ENCODE peak calls at places on chromosomes 3 and 15, in ten cellular contexts. One of them, this sample, is unnamed.

GRCh38 chr3:106068795-106069194 is 200.0 kb upstream of the CBLB start:
- DNase-seq in GM10248: peak
- DNase-seq in mesothelial cell of epicardium: no peak
- DNase-seq in cardiac muscle cell: peak
- DNase-seq in GM13976: peak
- DNase-seq in mucosa of descending colon: no peak
- DNase-seq in psoas muscle: no peak
- DNase-seq in RWPE1: no peak
- DNase-seq in nephron progenitor cell: no peak
- DNase-seq in CD8-positive, alpha-beta T cell: no peak
- DNase-seq in this sample: no peak

GRCh38 chr3:28799084-28799483 is 450.5 kb upstream of the AZI2 start:
- DNase-seq in GM10248: no peak
- DNase-seq in mesothelial cell of epicardium: no peak
- DNase-seq in cardiac muscle cell: peak
- DNase-seq in GM13976: no peak
- DNase-seq in mucosa of descending colon: no peak
- DNase-seq in psoas muscle: no peak
- DNase-seq in RWPE1: no peak
- DNase-seq in nephron progenitor cell: no peak
- DNase-seq in CD8-positive, alpha-beta T cell: no peak
- DNase-seq in this sample: no peak

GRCh38 chr15:77998592-77998991 is 78.9 kb downstream of the TBC1D2B start:
- DNase-seq in GM10248: no peak
- DNase-seq in mesothelial cell of epicardium: no peak
- DNase-seq in cardiac muscle cell: no peak
- DNase-seq in GM13976: peak
- DNase-seq in mucosa of descending colon: no peak
- DNase-seq in psoas muscle: no peak
- DNase-seq in RWPE1: no peak
- DNase-seq in nephron progenitor cell: no peak
- DNase-seq in CD8-positive, alpha-beta T cell: no peak
- DNase-seq in this sample: no peak

GRCh38 chr3:188673509-188674239 is 498.1 kb upstream of the TPRG1 start:
- DNase-seq in GM10248: no peak
- DNase-seq in mesothelial cell of epicardium: no peak
- DNase-seq in cardiac muscle cell: peak
- DNase-seq in GM13976: no peak
- DNase-seq in mucosa of descending colon: no peak
- DNase-seq in psoas muscle: no peak
- DNase-seq in RWPE1: peak
- DNase-seq in nephron progenitor cell: no peak
- DNase-seq in CD8-positive, alpha-beta T cell: no peak
- DNase-seq in this sample: no peak

GRCh38 chr3:109257269-109257668 is 59.0 kb downstream of the DPPA2 start:
- DNase-seq in GM10248: no peak
- DNase-seq in mesothelial cell of epicardium: no peak
- DNase-seq in cardiac muscle cell: peak
- DNase-seq in GM13976: no peak
- DNase-seq in mucosa of descending colon: no peak
- DNase-seq in psoas muscle: no peak
- DNase-seq in RWPE1: no peak
- DNase-seq in nephron progenitor cell: no peak
- DNase-seq in CD8-positive, alpha-beta T cell: no peak
- DNase-seq in this sample: no peak

GRCh38 chr15:73751481-73751880 is 1.7 kb downstream of the INSYN1 start:
- DNase-seq in GM10248: no peak
- DNase-seq in mesothelial cell of epicardium: no peak
- DNase-seq in cardiac muscle cell: no peak
- DNase-seq in GM13976: no peak
- DNase-seq in mucosa of descending colon: no peak
- DNase-seq in psoas muscle: no peak
- DNase-seq in RWPE1: no peak
- DNase-seq in nephron progenitor cell: no peak
- DNase-seq in CD8-positive, alpha-beta T cell: no peak
- DNase-seq in this sample: no peak

GRCh38 chr3:98734737-98735136 is 28.4 kb upstream of the ST3GAL6 start:
- DNase-seq in GM10248: no peak
- DNase-seq in mesothelial cell of epicardium: no peak
- DNase-seq in cardiac muscle cell: peak
- DNase-seq in GM13976: no peak
- DNase-seq in mucosa of descending colon: no peak
- DNase-seq in psoas muscle: no peak
- DNase-seq in RWPE1: no peak
- DNase-seq in nephron progenitor cell: no peak
- DNase-seq in CD8-positive, alpha-beta T cell: no peak
- DNase-seq in this sample: no peak

GRCh38 chr3:146160233-146160963 is 586 bp downstream of the PLOD2 start:
- DNase-seq in GM10248: peak
- DNase-seq in mesothelial cell of epicardium: peak
- DNase-seq in cardiac muscle cell: peak
- DNase-seq in GM13976: peak
- DNase-seq in mucosa of descending colon: peak
- DNase-seq in psoas muscle: peak
- DNase-seq in RWPE1: peak
- DNase-seq in nephron progenitor cell: peak
- DNase-seq in CD8-positive, alpha-beta T cell: no peak
- DNase-seq in this sample: no peak

GRCh38 chr15:99442268-99442897 is 123.4 kb upstream of the MEF2A start:
- DNase-seq in GM10248: no peak
- DNase-seq in mesothelial cell of epicardium: peak
- DNase-seq in cardiac muscle cell: peak
- DNase-seq in GM13976: peak
- DNase-seq in mucosa of descending colon: no peak
- DNase-seq in psoas muscle: peak
- DNase-seq in RWPE1: peak
- DNase-seq in nephron progenitor cell: no peak
- DNase-seq in CD8-positive, alpha-beta T cell: no peak
- DNase-seq in this sample: peak

GRCh38 chr3:76735153-76735552 is 304.7 kb upstream of the ROBO2 start:
- DNase-seq in GM10248: no peak
- DNase-seq in mesothelial cell of epicardium: no peak
- DNase-seq in cardiac muscle cell: no peak
- DNase-seq in GM13976: no peak
- DNase-seq in mucosa of descending colon: no peak
- DNase-seq in psoas muscle: no peak
- DNase-seq in RWPE1: no peak
- DNase-seq in nephron progenitor cell: no peak
- DNase-seq in CD8-positive, alpha-beta T cell: no peak
- DNase-seq in this sample: no peak

GRCh38 chr3:126556637-126557414 is 1.9 kb downstream of the C3orf22 start:
- DNase-seq in GM10248: no peak
- DNase-seq in mesothelial cell of epicardium: peak
- DNase-seq in cardiac muscle cell: no peak
- DNase-seq in GM13976: no peak
- DNase-seq in mucosa of descending colon: no peak
- DNase-seq in psoas muscle: peak
- DNase-seq in RWPE1: no peak
- DNase-seq in nephron progenitor cell: no peak
- DNase-seq in CD8-positive, alpha-beta T cell: no peak
- DNase-seq in this sample: no peak

GRCh38 chr15:71207141-71207540 is 91.9 kb downstream of the THSD4 start:
- DNase-seq in GM10248: no peak
- DNase-seq in mesothelial cell of epicardium: no peak
- DNase-seq in cardiac muscle cell: no peak
- DNase-seq in GM13976: no peak
- DNase-seq in mucosa of descending colon: no peak
- DNase-seq in psoas muscle: no peak
- DNase-seq in RWPE1: no peak
- DNase-seq in nephron progenitor cell: no peak
- DNase-seq in CD8-positive, alpha-beta T cell: no peak
- DNase-seq in this sample: no peak

GRCh38 chr3:46276497-46277099 is 34.3 kb downstream of the CCR3 start:
- DNase-seq in GM10248: peak
- DNase-seq in mesothelial cell of epicardium: no peak
- DNase-seq in cardiac muscle cell: peak
- DNase-seq in GM13976: peak
- DNase-seq in mucosa of descending colon: peak
- DNase-seq in psoas muscle: peak
- DNase-seq in RWPE1: peak
- DNase-seq in nephron progenitor cell: peak
- DNase-seq in CD8-positive, alpha-beta T cell: peak
- DNase-seq in this sample: peak

GRCh38 chr3:16463914-16464313 is 49.6 kb downstream of the RFTN1 start:
- DNase-seq in GM10248: no peak
- DNase-seq in mesothelial cell of epicardium: no peak
- DNase-seq in cardiac muscle cell: peak
- DNase-seq in GM13976: no peak
- DNase-seq in mucosa of descending colon: no peak
- DNase-seq in psoas muscle: no peak
- DNase-seq in RWPE1: no peak
- DNase-seq in nephron progenitor cell: no peak
- DNase-seq in CD8-positive, alpha-beta T cell: no peak
- DNase-seq in this sample: no peak

GRCh38 chr3:16462679-16463078 is 50.8 kb downstream of the RFTN1 start:
- DNase-seq in GM10248: no peak
- DNase-seq in mesothelial cell of epicardium: no peak
- DNase-seq in cardiac muscle cell: no peak
- DNase-seq in GM13976: no peak
- DNase-seq in mucosa of descending colon: no peak
- DNase-seq in psoas muscle: no peak
- DNase-seq in RWPE1: no peak
- DNase-seq in nephron progenitor cell: no peak
- DNase-seq in CD8-positive, alpha-beta T cell: no peak
- DNase-seq in this sample: no peak

GRCh38 chr3:16461463-16462245 is 51.8 kb downstream of the RFTN1 start:
- DNase-seq in GM10248: no peak
- DNase-seq in mesothelial cell of epicardium: no peak
- DNase-seq in cardiac muscle cell: no peak
- DNase-seq in GM13976: no peak
- DNase-seq in mucosa of descending colon: no peak
- DNase-seq in psoas muscle: no peak
- DNase-seq in RWPE1: no peak
- DNase-seq in nephron progenitor cell: no peak
- DNase-seq in CD8-positive, alpha-beta T cell: no peak
- DNase-seq in this sample: no peak

GRCh38 chr3:16464499-16465150 is 48.9 kb downstream of the RFTN1 start:
- DNase-seq in GM10248: no peak
- DNase-seq in mesothelial cell of epicardium: no peak
- DNase-seq in cardiac muscle cell: no peak
- DNase-seq in GM13976: no peak
- DNase-seq in mucosa of descending colon: no peak
- DNase-seq in psoas muscle: no peak
- DNase-seq in RWPE1: no peak
- DNase-seq in nephron progenitor cell: no peak
- DNase-seq in CD8-positive, alpha-beta T cell: no peak
- DNase-seq in this sample: no peak

GRCh38 chr3:16463119-16463518 is 50.4 kb downstream of the RFTN1 start:
- DNase-seq in GM10248: no peak
- DNase-seq in mesothelial cell of epicardium: no peak
- DNase-seq in cardiac muscle cell: no peak
- DNase-seq in GM13976: no peak
- DNase-seq in mucosa of descending colon: no peak
- DNase-seq in psoas muscle: no peak
- DNase-seq in RWPE1: no peak
- DNase-seq in nephron progenitor cell: no peak
- DNase-seq in CD8-positive, alpha-beta T cell: no peak
- DNase-seq in this sample: no peak
- TF ChIP-seq CTCF in GM10248: no peak
- TF ChIP-seq CTCF in mesothelial cell of epicardium: no peak
- TF ChIP-seq CTCF in cardiac muscle cell: no peak
- TF ChIP-seq CTCF in GM13976: no peak
- TF ChIP-seq CTCF in mucosa of descending colon: no peak
- TF ChIP-seq CTCF in psoas muscle: no peak
- TF ChIP-seq CTCF in RWPE1: no peak
- TF ChIP-seq CTCF in nephron progenitor cell: no peak
- TF ChIP-seq CTCF in CD8-positive, alpha-beta T cell: no peak
- TF ChIP-seq CTCF in this sample: no peak

GRCh38 chr3:156474560-156475389 is 80.1 kb downstream of the SSR3 start:
- DNase-seq in GM10248: peak
- DNase-seq in mesothelial cell of epicardium: no peak
- DNase-seq in cardiac muscle cell: peak
- DNase-seq in GM13976: no peak
- DNase-seq in mucosa of descending colon: no peak
- DNase-seq in psoas muscle: no peak
- DNase-seq in RWPE1: no peak
- DNase-seq in nephron progenitor cell: peak
- DNase-seq in CD8-positive, alpha-beta T cell: no peak
- DNase-seq in this sample: no peak
- TF ChIP-seq CTCF in GM10248: peak
- TF ChIP-seq CTCF in mesothelial cell of epicardium: peak
- TF ChIP-seq CTCF in cardiac muscle cell: peak
- TF ChIP-seq CTCF in GM13976: peak
- TF ChIP-seq CTCF in mucosa of descending colon: no peak
- TF ChIP-seq CTCF in psoas muscle: peak
- TF ChIP-seq CTCF in RWPE1: no peak
- TF ChIP-seq CTCF in nephron progenitor cell: peak
- TF ChIP-seq CTCF in CD8-positive, alpha-beta T cell: peak
- TF ChIP-seq CTCF in this sample: no peak

GRCh38 chr3:139629033-139629432 is 48.7 kb downstream of the NMNAT3 start:
- DNase-seq in GM10248: peak
- DNase-seq in mesothelial cell of epicardium: no peak
- DNase-seq in cardiac muscle cell: peak
- DNase-seq in GM13976: peak
- DNase-seq in mucosa of descending colon: no peak
- DNase-seq in psoas muscle: no peak
- DNase-seq in RWPE1: peak
- DNase-seq in nephron progenitor cell: no peak
- DNase-seq in CD8-positive, alpha-beta T cell: no peak
- DNase-seq in this sample: no peak
- TF ChIP-seq CTCF in GM10248: peak
- TF ChIP-seq CTCF in mesothelial cell of epicardium: no peak
- TF ChIP-seq CTCF in cardiac muscle cell: peak
- TF ChIP-seq CTCF in GM13976: no peak
- TF ChIP-seq CTCF in mucosa of descending colon: no peak
- TF ChIP-seq CTCF in psoas muscle: no peak
- TF ChIP-seq CTCF in RWPE1: no peak
- TF ChIP-seq CTCF in nephron progenitor cell: no peak
- TF ChIP-seq CTCF in CD8-positive, alpha-beta T cell: no peak
- TF ChIP-seq CTCF in this sample: no peak

GRCh38 chr15:45395956-45396355 is 17.6 kb upstream of the GATM start:
- DNase-seq in GM10248: no peak
- DNase-seq in mesothelial cell of epicardium: no peak
- DNase-seq in cardiac muscle cell: no peak
- DNase-seq in GM13976: no peak
- DNase-seq in mucosa of descending colon: no peak
- DNase-seq in psoas muscle: no peak
- DNase-seq in RWPE1: no peak
- DNase-seq in nephron progenitor cell: no peak
- DNase-seq in CD8-positive, alpha-beta T cell: no peak
- DNase-seq in this sample: no peak

GRCh38 chr15:45394681-45395080 is 16.3 kb upstream of the GATM start:
- DNase-seq in GM10248: no peak
- DNase-seq in mesothelial cell of epicardium: no peak
- DNase-seq in cardiac muscle cell: no peak
- DNase-seq in GM13976: no peak
- DNase-seq in mucosa of descending colon: no peak
- DNase-seq in psoas muscle: no peak
- DNase-seq in RWPE1: no peak
- DNase-seq in nephron progenitor cell: no peak
- DNase-seq in CD8-positive, alpha-beta T cell: no peak
- DNase-seq in this sample: no peak

GRCh38 chr15:45397116-45397665 is 18.8 kb upstream of the GATM start:
- DNase-seq in GM10248: no peak
- DNase-seq in mesothelial cell of epicardium: no peak
- DNase-seq in cardiac muscle cell: no peak
- DNase-seq in GM13976: no peak
- DNase-seq in mucosa of descending colon: no peak
- DNase-seq in psoas muscle: no peak
- DNase-seq in RWPE1: no peak
- DNase-seq in nephron progenitor cell: no peak
- DNase-seq in CD8-positive, alpha-beta T cell: no peak
- DNase-seq in this sample: no peak

GRCh38 chr15:45391746-45392711 is 13.7 kb upstream of the GATM start:
- DNase-seq in GM10248: peak
- DNase-seq in mesothelial cell of epicardium: no peak
- DNase-seq in cardiac muscle cell: no peak
- DNase-seq in GM13976: peak
- DNase-seq in mucosa of descending colon: no peak
- DNase-seq in psoas muscle: no peak
- DNase-seq in RWPE1: no peak
- DNase-seq in nephron progenitor cell: no peak
- DNase-seq in CD8-positive, alpha-beta T cell: no peak
- DNase-seq in this sample: no peak

GRCh38 chr15:45393851-45394250 is 15.5 kb upstream of the GATM start:
- DNase-seq in GM10248: no peak
- DNase-seq in mesothelial cell of epicardium: no peak
- DNase-seq in cardiac muscle cell: no peak
- DNase-seq in GM13976: no peak
- DNase-seq in mucosa of descending colon: no peak
- DNase-seq in psoas muscle: no peak
- DNase-seq in RWPE1: no peak
- DNase-seq in nephron progenitor cell: no peak
- DNase-seq in CD8-positive, alpha-beta T cell: no peak
- DNase-seq in this sample: no peak
- TF ChIP-seq CTCF in GM10248: peak
- TF ChIP-seq CTCF in mesothelial cell of epicardium: peak
- TF ChIP-seq CTCF in cardiac muscle cell: peak
- TF ChIP-seq CTCF in GM13976: no peak
- TF ChIP-seq CTCF in mucosa of descending colon: no peak
- TF ChIP-seq CTCF in psoas muscle: no peak
- TF ChIP-seq CTCF in RWPE1: peak
- TF ChIP-seq CTCF in nephron progenitor cell: no peak
- TF ChIP-seq CTCF in CD8-positive, alpha-beta T cell: no peak
- TF ChIP-seq CTCF in this sample: no peak

This sample was measured in activated B cell treated with CpG ODN at 0.5 μM for 24 hours.